ENCODE peak calls at places on chromosomes 5 and 9, in ten cellular contexts. W is activated CD4-positive, CD25-positive, alpha-beta regulatory T cell treated with anti-CD3 and anti-CD28 coated beads, Interleukin-2, amount 50 U/mL, for 72 hours; P is hepatocyte; A is AG10803; O is NB4; S is NCI-H748 treated with DMSO at 0.1 percent for 48 hours; C is kidney tubule cell; X is MCF 10A; Z is CD8-positive, alpha-beta T cell; T is activated naive CD4-positive, alpha-beta T cell treated with Interleukin-2 at 50 U/mL for 16 hours. N is an unnamed sample.

GRCh38 chr5:80864706-80865435 is 95.3 kb upstream of the RASGRF2 start:
- DNase-seq in T (peak), A (no peak), W (no peak), O (no peak), C (peak), P (no peak), S (no peak), X (no peak), Z (no peak), N (no peak)

GRCh38 chr5:127998950-127999349 is 84.6 kb upstream of the SLC12A2 start:
- DNase-seq in C (no peak), W (no peak), P (no peak), S (no peak), A (no peak), O (no peak), T (no peak), X (no peak), Z (no peak), N (no peak)

GRCh38 chr5:84265739-84266464 is 118.8 kb downstream of the EDIL3 start:
- DNase-seq in P (no peak), A (no peak), X (no peak), W (no peak), C (no peak), Z (no peak), S (no peak), T (no peak), O (no peak), N (no peak)

GRCh38 chr5:30832519-30832918 is 361.0 kb upstream of the CDH6 start:
- DNase-seq in Z (no peak), S (no peak), A (no peak), T (no peak), O (no peak), C (no peak), X (no peak), P (no peak), W (no peak), N (no peak)

GRCh38 chr9:106961623-106962022 is 98.7 kb downstream of the ZNF462 start:
- DNase-seq in T (no peak), Z (no peak), A (no peak), S (no peak), P (no peak), C (no peak), X (peak), W (no peak), O (no peak), N (no peak)

GRCh38 chr5:151492729-151493128 is 45.3 kb downstream of the SLC36A1 start:
- DNase-seq in X (peak), W (no peak), O (peak), Z (no peak), T (no peak), C (peak), S (no peak), A (peak), P (no peak), N (no peak)

GRCh38 chr9:85703398-85703797 is 38.4 kb downstream of the AGTPBP1 start:
- DNase-seq in P (no peak), A (no peak), W (no peak), C (peak), X (no peak), O (no peak), T (no peak), S (no peak), Z (no peak), N (no peak)

GRCh38 chr5:135308752-135309151 is 90.3 kb downstream of the MACROH2A1 start:
- DNase-seq in P (peak), W (no peak), T (no peak), A (peak), O (no peak), S (no peak), C (peak), Z (no peak), X (peak), N (no peak)

GRCh38 chr5:141883184-141883947 is 5.2 kb upstream of the PCDH1 start:
- DNase-seq in T (peak), S (no peak), P (peak), X (peak), Z (peak), W (no peak), C (peak), O (no peak), A (peak), N (no peak)

GRCh38 chr5:179328291-179328690 is 17.0 kb downstream of the ADAMTS2 start:
- DNase-seq in P (no peak), Z (no peak), S (no peak), W (no peak), A (no peak), X (no peak), C (no peak), O (no peak), T (no peak), N (no peak)

GRCh38 chr9:137070906-137071275 is 534 bp upstream of the SAPCD2 start:
- DNase-seq in Z (no peak), T (no peak), S (no peak), P (no peak), C (no peak), W (no peak), X (no peak), O (peak), A (no peak), N (no peak)

GRCh38 chr9:134236001-134236421 is 71.6 kb upstream of the RNU6ATAC start:
- DNase-seq in C (no peak), Z (no peak), P (no peak), A (no peak), O (no peak), W (no peak), T (no peak), X (peak), S (no peak), N (no peak)

GRCh38 chr5:166810721-166811120 is 1480.7 kb upstream of the WWC1 start:
- DNase-seq in P (no peak), W (no peak), O (no peak), X (no peak), A (no peak), Z (no peak), S (no peak), C (no peak), T (no peak), N (no peak)

GRCh38 chr9:94912700-94913249 is 186.3 kb downstream of the AOPEP start:
- DNase-seq in T (no peak), A (peak), X (peak), Z (no peak), W (no peak), P (no peak), O (no peak), C (peak), S (no peak), N (no peak)

GRCh38 chr9:109206670-109207069 is 39.6 kb upstream of the FRRS1L start:
- DNase-seq in S (no peak), Z (no peak), O (peak), X (no peak), C (peak), W (no peak), P (peak), A (no peak), T (no peak), N (no peak)

GRCh38 chr5:73908440-73908839 is 282.4 kb downstream of the ARHGEF28 start:
- DNase-seq in X (peak), A (no peak), O (no peak), P (no peak), Z (no peak), C (no peak), S (no peak), W (no peak), T (no peak), N (no peak)

GRCh38 chr5:15206133-15206532 is 293.8 kb upstream of the FBXL7 start:
- DNase-seq in P (no peak), O (no peak), W (no peak), T (no peak), A (no peak), C (no peak), S (no peak), X (no peak), Z (no peak), N (no peak)

GRCh38 chr5:103620851-103621547 is 58.4 kb upstream of the NUDT12 start:
- DNase-seq in X (peak), A (no peak), Z (no peak), S (no peak), T (no peak), W (no peak), O (no peak), C (peak), P (no peak), N (no peak)

GRCh38 chr9:129310666-129311350 is 132.7 kb upstream of the IER5L start:
- DNase-seq in Z (no peak), C (peak), X (no peak), O (no peak), P (no peak), A (peak), T (no peak), S (no peak), W (no peak), N (no peak)

GRCh38 chr5:61809651-61810050 is 477.6 kb downstream of the ZSWIM6 start:
- DNase-seq in X (peak), O (no peak), P (no peak), A (no peak), S (no peak), W (no peak), Z (no peak), T (no peak), C (no peak), N (no peak)

GRCh38 chr5:52453176-52453575 is 334.5 kb upstream of the ITGA1 start:
- DNase-seq in T (no peak), O (no peak), A (no peak), C (no peak), Z (no peak), X (no peak), P (no peak), W (no peak), S (no peak), N (no peak)

GRCh38 chr5:526456-527088 is 2.3 kb upstream of the SLC9A3 start:
- DNase-seq in S (no peak), Z (no peak), O (no peak), A (no peak), W (no peak), T (no peak), P (no peak), X (no peak), C (no peak), N (no peak)

GRCh38 chr5:179264641-179265528 is 80.4 kb downstream of the ADAMTS2 start:
- DNase-seq in X (no peak), Z (no peak), P (no peak), T (no peak), S (no peak), W (peak), C (no peak), A (no peak), O (no peak), N (no peak)